ENCODE peak calls at places on chromosomes 7 and 10, in nine cellular contexts. U, V, S, H, Z, P, W, B and Y are unnamed samples.
A peak's percentile ranks its signal among the peaks of the same experiment; 100 is the strongest.

GRCh38 chr10:49569031-49569765 is 30.3 kb upstream of the ERCC6 start:
- DNase-seq in U (no peak), V (no peak), S (no peak), H (no peak), Z (no peak), P (peak; percentile 88), W (no peak), B (no peak), Y (no peak)

GRCh38 chr10:96743988-96744585 is 23.8 kb upstream of the PIK3AP1 start:
- DNase-seq in U (no peak), V (peak; percentile 37), S (no peak), H (no peak), Z (peak; percentile 54), P (peak; percentile 27), W (no peak), B (no peak), Y (peak; percentile 9)

GRCh38 chr10:8044908-8045727 is 9.4 kb upstream of the GATA3 start:
- DNase-seq in U (no peak), V (no peak), S (no peak), H (peak; percentile 55), Z (peak; percentile 91), P (no peak), W (no peak), B (no peak), Y (peak; percentile 61)

GRCh38 chr10:127963136-127963535 is 56.2 kb downstream of the PTPRE start:
- DNase-seq in U (no peak), V (no peak), S (no peak), H (no peak), Z (no peak), P (no peak), W (no peak), B (no peak), Y (no peak)

GRCh38 chr7:119395024-119395423 is 878.0 kb upstream of the KCND2 start:
- DNase-seq in U (no peak), V (no peak), S (no peak), H (no peak), Z (no peak), P (no peak), W (no peak), B (no peak), Y (no peak)

GRCh38 chr7:101602484-101603241 is 26.4 kb downstream of the MYL10 start:
- DNase-seq in U (peak; percentile 51), V (peak; percentile 89), S (peak; percentile 56), H (peak; percentile 89), Z (peak; percentile 91), P (peak; percentile 83), W (peak; percentile 69), B (peak; percentile 69), Y (peak; percentile 87)

GRCh38 chr10:66833861-66834260 is 92.0 kb upstream of the LRRTM3 start:
- DNase-seq in U (no peak), V (no peak), S (no peak), H (no peak), Z (peak; percentile 36), P (no peak), W (no peak), B (no peak), Y (no peak)

GRCh38 chr10:73838827-73839226 is 27.4 kb upstream of the NDST2 start:
- DNase-seq in U (no peak), V (no peak), S (no peak), H (no peak), Z (no peak), P (peak; percentile 17), W (no peak), B (no peak), Y (no peak)

GRCh38 chr7:80771523-80771922 is 133.1 kb downstream of the CD36 start:
- DNase-seq in U (no peak), V (no peak), S (no peak), H (no peak), Z (no peak), P (peak; percentile 44), W (no peak), B (no peak), Y (no peak)

GRCh38 chr7:96028729-96029128 is 256.4 kb downstream of the DYNC1I1 start:
- DNase-seq in U (no peak), V (no peak), S (no peak), H (no peak), Z (no peak), P (no peak), W (no peak), B (no peak), Y (no peak)

GRCh38 chr7:4725014-4725951 is 43.2 kb downstream of the FOXK1 start:
- DNase-seq in U (peak; percentile 41), V (peak; percentile 21), S (peak; percentile 17), H (peak; percentile 68), Z (peak; percentile 49), P (peak; percentile 94), W (peak; percentile 58), B (peak; percentile 63), Y (no peak)

GRCh38 chr10:116944911-116945310 is 60.1 kb downstream of the SHTN1 start:
- DNase-seq in U (no peak), V (no peak), S (no peak), H (no peak), Z (no peak), P (no peak), W (no peak), B (no peak), Y (no peak)

GRCh38 chr7:138865843-138866242 is 67.8 kb upstream of the ATP6V0A4 start:
- DNase-seq in U (no peak), V (peak; percentile 16), S (no peak), H (no peak), Z (no peak), P (no peak), W (peak; percentile 34), B (peak; percentile 9), Y (no peak)

GRCh38 chr10:120462018-120462682 is 5.1 kb downstream of the PLPP4 start:
- DNase-seq in U (no peak), V (no peak), S (no peak), H (no peak), Z (no peak), P (no peak), W (no peak), B (no peak), Y (no peak)